ENCODE peak calls at places on chromosomes 6 and 20, in eight cellular contexts. P is foreskin fibroblast; J is lower leg skin; U is body of pancreas; G is mesenchymal stem cell; L is Panc1; Y is CD8-positive, alpha-beta memory T cell; H is heart left ventricle. X is an unnamed sample.

GRCh38 chr6:13836170-13836569 is 21.8 kb upstream of the MCUR1 start:
- DNase-seq in U (no peak), P (no peak), J (no peak), H (no peak), Y (no peak), G (no peak), L (no peak), X (no peak)

GRCh38 chr6:136846046-136846445 is 23.7 kb downstream of the PEX7 start:
- DNase-seq in H (no peak), P (peak; percentile 76), J (no peak), Y (peak; percentile 20), L (no peak), G (peak; percentile 57), U (peak; percentile 62), X (peak; percentile 37)

GRCh38 chr6:83536034-83536646 is 23.8 kb downstream of the PRSS35 start:
- DNase-seq in G (peak; percentile 40), J (peak; percentile 21), U (peak; percentile 43), Y (no peak), L (peak; percentile 43), H (no peak), P (peak; percentile 73), X (no peak)

GRCh38 chr6:170127151-170127550 is 163.7 kb downstream of the DLL1 start:
- DNase-seq in G (no peak), P (no peak), J (no peak), L (no peak), H (no peak), U (peak; percentile 5), Y (no peak), X (no peak)

GRCh38 chr6:52361945-52362442 is at the start of gene PAQR8:
- DNase-seq in Y (peak; percentile 86), U (peak; percentile 58), P (peak; percentile 89), H (peak; percentile 86), G (peak; percentile 61), J (peak; percentile 29), L (no peak), X (no peak)

GRCh38 chr20:20637998-20638397 is 74.4 kb downstream of the RALGAPA2 start:
- DNase-seq in L (no peak), G (no peak), J (no peak), H (no peak), U (no peak), P (no peak), Y (no peak), X (no peak)

GRCh38 chr6:157756708-157757429 is 66.2 kb upstream of the SNX9 start:
- DNase-seq in P (peak; percentile 91), Y (peak; percentile 65), G (peak; percentile 80), H (peak; percentile 85), U (peak; percentile 92), L (peak; percentile 72), J (peak; percentile 83), X (peak; percentile 73)

GRCh38 chr20:539848-540247 is 3.7 kb downstream of the CSNK2A1 start:
- DNase-seq in G (peak; percentile 73), H (no peak), J (no peak), U (no peak), P (peak; percentile 56), L (no peak), Y (no peak), X (no peak)

GRCh38 chr20:49899551-49900383 is 15.6 kb downstream of the SPATA2 start:
- DNase-seq in H (no peak), Y (no peak), P (no peak), G (no peak), U (no peak), J (no peak), L (no peak), X (no peak)

GRCh38 chr20:9884061-9884460 is 45.2 kb upstream of the PAK5 start:
- DNase-seq in G (no peak), P (no peak), U (no peak), L (no peak), Y (no peak), H (no peak), J (no peak), X (no peak)

GRCh38 chr20:33262658-33263065 is 20.4 kb upstream of the BPIFB1 start:
- DNase-seq in G (peak; percentile 60), L (peak; percentile 18), Y (no peak), J (no peak), U (peak; percentile 38), P (peak; percentile 63), H (no peak), X (peak; percentile 52)

GRCh38 chr20:4151991-4152695 is 136.8 kb upstream of the RNF24 start:
- DNase-seq in P (peak; percentile 38), L (no peak), H (no peak), Y (no peak), G (no peak), U (no peak), J (no peak), X (no peak)

GRCh38 chr6:53862517-53863457 is 68.0 kb downstream of the LRRC1 start:
- DNase-seq in Y (no peak), L (no peak), P (peak; percentile 65), H (no peak), U (no peak), G (no peak), J (no peak), X (no peak)

GRCh38 chr20:50015636-50015992 is 32.8 kb downstream of the SNAI1 start:
- DNase-seq in J (no peak), Y (no peak), L (no peak), U (no peak), P (no peak), H (no peak), G (no peak), X (no peak)

GRCh38 chr6:163640641-163641040 is 226.1 kb downstream of the QKI start:
- DNase-seq in L (no peak), P (no peak), G (no peak), U (no peak), J (no peak), H (no peak), Y (no peak), X (no peak)

GRCh38 chr6:168028181-168028580 is 30.7 kb downstream of the KIF25 start:
- DNase-seq in H (no peak), J (no peak), G (no peak), P (no peak), U (no peak), L (no peak), Y (no peak), X (no peak)

GRCh38 chr6:41232667-41233066 is 4.5 kb downstream of the TREML4 start:
- DNase-seq in Y (no peak), U (no peak), L (no peak), P (no peak), G (no peak), H (no peak), J (no peak), X (no peak)

GRCh38 chr6:168671028-168671862 is 230.3 kb downstream of the SMOC2 start:
- DNase-seq in U (no peak), P (no peak), Y (no peak), J (no peak), H (no peak), G (no peak), L (no peak), X (no peak)

GRCh38 chr6:130743175-130743574 is 84.0 kb upstream of the SMLR1 start:
- DNase-seq in U (no peak), L (no peak), Y (no peak), H (no peak), P (no peak), G (no peak), J (no peak), X (peak; percentile 64)

GRCh38 chr6:35731414-35731735 is 5.5 kb upstream of the ARMC12 start:
- DNase-seq in L (no peak), J (peak; percentile 96), H (peak; percentile 98), P (peak; percentile 97), G (peak; percentile 93), Y (peak; percentile 89), U (peak; percentile 91), X (peak; percentile 90)

GRCh38 chr6:35731736-35732532 is 4.9 kb upstream of the ARMC12 start:
- DNase-seq in Y (peak; percentile 92), G (peak; percentile 96), U (peak; percentile 98), P (peak; percentile 97), J (peak; percentile 96), H (peak; percentile 99), L (no peak), X (no peak)

GRCh38 chr6:35729349-35729678 is 7.5 kb upstream of the ARMC12 start:
- DNase-seq in L (no peak), G (no peak), P (no peak), J (no peak), U (no peak), H (no peak), Y (no peak), X (no peak)

GRCh38 chr6:35729722-35730121 is 7.1 kb upstream of the ARMC12 start:
- DNase-seq in U (no peak), L (no peak), P (peak; percentile 19), J (no peak), Y (no peak), H (no peak), G (no peak), X (no peak)

GRCh38 chr6:35730745-35731413 is 6.0 kb upstream of the ARMC12 start:
- DNase-seq in U (no peak), L (no peak), Y (no peak), J (no peak), G (no peak), H (no peak), P (peak; percentile 27), X (no peak)
- H3K4me3 ChIP-seq in U (no peak overlapping the region), L (peak overlapping the region; percentile 75), Y (peak overlapping the region; percentile 50), J (no peak overlapping the region), G (no peak overlapping the region), H (peak overlapping the region; percentile 79), P (peak overlapping the region; percentile 63), X (peak overlapping the region; percentile 25)

DNA sequence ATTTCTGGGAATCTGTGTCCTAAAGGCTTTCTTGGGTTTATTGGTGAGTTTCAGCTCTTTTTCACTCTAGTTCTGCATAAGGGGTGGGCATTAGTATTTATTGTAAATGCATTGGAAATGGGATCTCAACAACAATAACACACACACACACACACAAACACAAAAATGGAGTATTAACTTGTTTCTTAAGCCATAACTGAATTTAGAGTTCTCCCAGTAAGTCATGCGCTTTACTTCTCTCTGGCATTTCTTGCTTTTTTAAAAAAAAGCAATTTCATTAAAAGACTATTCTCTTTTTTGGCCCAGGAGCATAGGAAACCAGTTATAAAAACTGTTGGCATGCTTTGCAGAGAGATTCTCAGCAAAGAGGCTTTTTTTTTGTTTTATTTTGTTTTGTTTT is 128.7 kb downstream of the BCAS1 start:
- DNase-seq in P (no peak), Y (no peak), U (no peak), G (no peak), H (no peak), J (no peak), L (no peak), X (no peak)
- H3K4me3 ChIP-seq in P (no peak overlapping the region), Y (no peak overlapping the region), U (no peak overlapping the region), G (no peak overlapping the region), H (peak overlapping the region; percentile 31), J (no peak overlapping the region), L (peak overlapping the region; percentile 10), X (no peak overlapping the region)

DNA sequence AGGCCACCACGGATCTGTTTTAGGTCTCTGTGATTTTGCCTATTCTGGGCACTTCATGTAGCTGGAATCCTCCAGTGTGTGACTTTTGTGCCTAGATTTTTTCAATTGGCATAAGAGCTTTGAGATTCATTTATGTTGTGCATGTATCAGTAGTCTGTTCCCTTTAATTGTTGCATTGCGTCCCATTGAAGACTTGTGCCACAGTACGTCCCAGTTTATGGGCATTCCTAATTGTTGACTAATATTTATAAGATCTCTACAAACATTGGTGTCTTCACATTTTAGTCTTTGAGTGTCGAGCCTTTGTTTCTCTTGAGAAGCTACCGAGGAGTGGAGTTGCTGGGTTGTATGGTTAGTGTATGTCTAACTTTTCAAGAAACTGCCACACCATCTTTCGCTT is 704 bp upstream of the FAM210B start:
- DNase-seq in Y (no peak), L (no peak), J (no peak), H (no peak), U (no peak), G (no peak), P (peak; percentile 55), X (no peak)
- H3K4me3 ChIP-seq in Y (no peak overlapping the region), L (peak overlapping the region; percentile 72), J (no peak overlapping the region), H (peak overlapping the region; percentile 99), U (no peak overlapping the region), G (no peak overlapping the region), P (peak overlapping the region; percentile 59), X (no peak overlapping the region)

GRCh38 chr6:33845031-33845430 is 41.2 kb upstream of the MLN start:
- DNase-seq in U (no peak), L (no peak), J (no peak), P (no peak), Y (no peak), H (no peak), G (no peak), X (no peak)
- H3K4me3 ChIP-seq in U (no peak overlapping the region), L (no peak overlapping the region), J (no peak overlapping the region), P (no peak overlapping the region), Y (no peak overlapping the region), H (no peak overlapping the region), G (no peak overlapping the region), X (no peak overlapping the region)

X was measured in iPS DF 6.9.